ENCODE peak calls at places on chromosomes 5 and 9, in ten cellular contexts. B, D, S, H, G, U, C, L, Q and I are unnamed samples.

GRCh38 chr9:132237481-132237880 is 75.6 kb downstream of the NTNG2 start:
- DNase-seq in B (no peak), D (no peak), S (no peak), H (no peak), G (no peak), U (no peak), C (no peak), L (no peak), Q (no peak), I (no peak)

GRCh38 chr9:72646061-72646460 is 124.7 kb downstream of the TMC1 start:
- DNase-seq in B (no peak), D (no peak), S (no peak), H (no peak), G (no peak), U (no peak), C (no peak), L (no peak), Q (no peak), I (no peak)

GRCh38 chr5:115838885-115839518 is 2.4 kb downstream of the ATG12 start:
- DNase-seq in B (no peak), D (peak), S (peak), H (no peak), G (no peak), U (peak), C (no peak), L (peak), Q (peak), I (peak)

GRCh38 chr9:77495834-77496671 is 152.1 kb downstream of the GNA14 start:
- DNase-seq in B (no peak), D (no peak), S (no peak), H (no peak), G (no peak), U (no peak), C (no peak), L (peak), Q (peak), I (no peak)

GRCh38 chr5:146283344-146283761 is 55.3 kb upstream of the POU4F3 start:
- DNase-seq in B (no peak), D (no peak), S (no peak), H (no peak), G (no peak), U (peak), C (no peak), L (peak), Q (peak), I (no peak)

GRCh38 chr5:170218730-170219129 is 14.1 kb upstream of the C5orf58 start:
- DNase-seq in B (peak), D (no peak), S (no peak), H (no peak), G (no peak), U (no peak), C (no peak), L (no peak), Q (no peak), I (no peak)

GRCh38 chr9:93268551-93269314 is 84.8 kb downstream of the WNK2 start:
- DNase-seq in B (no peak), D (peak), S (peak), H (no peak), G (no peak), U (no peak), C (no peak), L (no peak), Q (no peak), I (no peak)

GRCh38 chr5:16934123-16934522 is 2.0 kb downstream of the MYO10 start:
- DNase-seq in B (no peak), D (peak), S (peak), H (no peak), G (peak), U (peak), C (peak), L (peak), Q (peak), I (peak)

GRCh38 chr5:172417983-172418630 is 36.2 kb downstream of the SH3PXD2B start:
- DNase-seq in B (peak), D (no peak), S (peak), H (peak), G (no peak), U (peak), C (no peak), L (peak), Q (peak), I (no peak)

GRCh38 chr5:157560560-157560959 is 15.0 kb downstream of the ADAM19 start:
- DNase-seq in B (no peak), D (no peak), S (no peak), H (no peak), G (no peak), U (no peak), C (no peak), L (no peak), Q (no peak), I (no peak)

GRCh38 chr5:140189977-140190867 is 15.2 kb downstream of the CYSTM1 start:
- DNase-seq in B (no peak), D (no peak), S (no peak), H (no peak), G (no peak), U (no peak), C (no peak), L (peak), Q (no peak), I (no peak)

GRCh38 chr9:99085949-99086948 is 18.7 kb upstream of the TGFBR1 start:
- DNase-seq in B (peak), D (no peak), S (peak), H (no peak), G (no peak), U (no peak), C (no peak), L (peak), Q (no peak), I (no peak)

GRCh38 chr9:133619791-133620190 is 10.6 kb upstream of the FAM163B start:
- DNase-seq in B (no peak), D (peak), S (no peak), H (no peak), G (no peak), U (no peak), C (no peak), L (peak), Q (no peak), I (no peak)

GRCh38 chr9:115134941-115135340 is 17.0 kb upstream of the TNC start:
- DNase-seq in B (no peak), D (no peak), S (no peak), H (no peak), G (no peak), U (no peak), C (no peak), L (peak), Q (no peak), I (no peak)

GRCh38 chr5:1362242-1363015 is 17.5 kb upstream of the CLPTM1L start:
- DNase-seq in B (no peak), D (no peak), S (no peak), H (no peak), G (no peak), U (no peak), C (no peak), L (no peak), Q (no peak), I (no peak)

GRCh38 chr5:180291234-180291940 is 496 bp downstream of the MAPK9 start:
- DNase-seq in B (no peak), D (peak), S (no peak), H (no peak), G (peak), U (peak), C (peak), L (peak), Q (no peak), I (peak)

GRCh38 chr5:92562065-92562464 is 1019.0 kb downstream of the NR2F1-AS1 start:
- DNase-seq in B (no peak), D (no peak), S (no peak), H (no peak), G (no peak), U (no peak), C (no peak), L (no peak), Q (no peak), I (no peak)

GRCh38 chr5:41214199-41214598 is 867 bp upstream of the C6 start:
- DNase-seq in B (no peak), D (no peak), S (no peak), H (no peak), G (no peak), U (no peak), C (no peak), L (no peak), Q (no peak), I (no peak)

GRCh38 chr5:79418276-79418675 is 95.7 kb downstream of the HOMER1 start:
- DNase-seq in B (no peak), D (no peak), S (no peak), H (no peak), G (no peak), U (no peak), C (no peak), L (no peak), Q (no peak), I (no peak)

GRCh38 chr9:25025686-25026085 is 480.0 kb upstream of the IZUMO3 start:
- DNase-seq in B (no peak), D (no peak), S (no peak), H (no peak), G (no peak), U (no peak), C (no peak), L (no peak), Q (no peak), I (no peak)